ENCODE peak calls at places on chromosomes 13 and 19, in seven cellular contexts. Q, O, M, S, W, J and K are unnamed samples.

GRCh38 chr13:40408602-40409001 is 257.8 kb downstream of the FOXO1 start:
- DNase-seq in Q (no peak), O (no peak), M (no peak), S (no peak), W (peak), J (no peak), K (no peak)

GRCh38 chr13:46598140-46598819 is 45.3 kb downstream of the LRCH1 start:
- DNase-seq in Q (no peak), O (no peak), M (no peak), S (no peak), W (no peak), J (no peak), K (no peak)

GRCh38 chr19:16075430-16076153 is 703 bp upstream of the TPM4 start:
- DNase-seq in Q (no peak), O (no peak), M (no peak), S (no peak), W (no peak), J (no peak), K (no peak)

GRCh38 chr13:93386191-93386590 is 159.6 kb downstream of the GPC6 start:
- DNase-seq in Q (no peak), O (no peak), M (no peak), S (no peak), W (no peak), J (no peak), K (no peak)

GRCh38 chr19:55341191-55342043 is 1.7 kb downstream of the KMT5C start:
- DNase-seq in Q (peak), O (peak), M (peak), S (peak), W (peak), J (peak), K (peak)

GRCh38 chr19:58150328-58150921 is at the start of gene ZNF329:
- DNase-seq in Q (peak), O (peak), M (peak), S (peak), W (peak), J (peak), K (peak)

GRCh38 chr13:40552895-40553294 is 113.5 kb downstream of the FOXO1 start:
- DNase-seq in Q (no peak), O (no peak), M (no peak), S (no peak), W (no peak), J (no peak), K (no peak)

GRCh38 chr19:42169486-42169885 is 37.2 kb upstream of the POU2F2 start:
- DNase-seq in Q (no peak), O (no peak), M (no peak), S (no peak), W (no peak), J (no peak), K (no peak)

GRCh38 chr13:51912091-51912490 is 50.3 kb downstream of the CCDC70 start:
- DNase-seq in Q (no peak), O (no peak), M (no peak), S (no peak), W (peak), J (no peak), K (no peak)

GRCh38 chr19:41893899-41894298 is 10.9 kb downstream of the ARHGEF1 start:
- DNase-seq in Q (no peak), O (no peak), M (no peak), S (no peak), W (no peak), J (peak), K (no peak)

GRCh38 chr13:109465151-109465550 is 321.2 kb downstream of the IRS2 start:
- DNase-seq in Q (no peak), O (no peak), M (no peak), S (no peak), W (no peak), J (no peak), K (no peak)

GRCh38 chr13:111911754-111912452 is 155.0 kb upstream of the SOX1 start:
- DNase-seq in Q (no peak), O (no peak), M (no peak), S (no peak), W (no peak), J (no peak), K (no peak)

GRCh38 chr13:52850396-52851152 is 2.1 kb upstream of the PCDH8 start:
- DNase-seq in Q (peak), O (peak), M (peak), S (no peak), W (peak), J (peak), K (peak)

GRCh38 chr13:104460553-104460952 is 1394.3 kb upstream of the SLC10A2 start:
- DNase-seq in Q (no peak), O (no peak), M (no peak), S (no peak), W (peak), J (no peak), K (no peak)

GRCh38 chr13:22505489-22505888 is 675.3 kb upstream of the SGCG start:
- DNase-seq in Q (no peak), O (no peak), M (no peak), S (no peak), W (no peak), J (no peak), K (no peak)

GRCh38 chr19:2201473-2202148 is 34.5 kb downstream of the PLEKHJ1 start:
- DNase-seq in Q (no peak), O (no peak), M (no peak), S (no peak), W (no peak), J (no peak), K (no peak)

GRCh38 chr19:2199861-2200623 is 36.1 kb downstream of the PLEKHJ1 start:
- DNase-seq in Q (no peak), O (no peak), M (no peak), S (no peak), W (no peak), J (no peak), K (no peak)

GRCh38 chr19:2198317-2198716 is 34.6 kb downstream of the DOT1L start:
- DNase-seq in Q (no peak), O (no peak), M (no peak), S (no peak), W (no peak), J (no peak), K (no peak)

GRCh38 chr19:2197270-2197669 is 33.5 kb downstream of the DOT1L start:
- DNase-seq in Q (no peak), O (no peak), M (no peak), S (no peak), W (no peak), J (no peak), K (no peak)

GRCh38 chr19:2199215-2199614 is 35.5 kb downstream of the DOT1L start:
- DNase-seq in Q (peak), O (no peak), M (no peak), S (no peak), W (no peak), J (peak), K (no peak)
- TF ChIP-seq CTCF in Q (no peak), O (peak), M (no peak), S (no peak), W (peak), J (peak), K (no peak)

DNA sequence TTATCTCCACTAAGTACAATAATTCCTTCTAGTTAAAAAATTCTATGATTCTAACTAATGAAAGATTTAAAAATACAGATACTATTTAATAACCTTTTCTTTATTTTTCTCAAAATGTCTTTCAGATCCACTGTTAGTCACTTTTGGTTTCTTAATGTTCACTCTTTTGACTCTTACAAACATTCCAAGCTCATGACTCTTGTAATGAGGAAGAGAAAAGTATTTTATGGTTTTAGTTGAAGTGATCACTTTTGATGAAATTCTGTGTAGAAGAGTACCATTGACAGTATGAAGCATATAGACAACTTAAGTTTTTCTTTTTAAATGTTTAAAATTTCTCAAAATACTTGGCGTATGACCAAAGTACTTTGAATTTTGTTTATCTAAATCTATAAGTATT is 27.8 kb downstream of the COG3 start:
- DNase-seq in Q (no peak), O (no peak), M (no peak), S (no peak), W (no peak), J (no peak), K (no peak)
- H3K27ac ChIP-seq in Q (no peak), O (no peak), M (no peak), S (no peak), W (no peak), J (no peak), K (peak)

GRCh38 chr13:47790755-47791154 is 210.3 kb downstream of the SUCLA2 start:
- DNase-seq in Q (no peak), O (no peak), M (no peak), S (no peak), W (no peak), J (no peak), K (no peak)

GRCh38 chr13:47798906-47799305 is 202.2 kb downstream of the SUCLA2 start:
- DNase-seq in Q (no peak), O (no peak), M (no peak), S (no peak), W (peak), J (peak), K (no peak)

GRCh38 chr13:47798194-47798593 is 202.9 kb downstream of the SUCLA2 start:
- DNase-seq in Q (no peak), O (no peak), M (no peak), S (no peak), W (no peak), J (no peak), K (no peak)

GRCh38 chr13:47796816-47797215 is 204.3 kb downstream of the SUCLA2 start:
- DNase-seq in Q (no peak), O (no peak), M (no peak), S (no peak), W (no peak), J (peak), K (no peak)

DNA sequence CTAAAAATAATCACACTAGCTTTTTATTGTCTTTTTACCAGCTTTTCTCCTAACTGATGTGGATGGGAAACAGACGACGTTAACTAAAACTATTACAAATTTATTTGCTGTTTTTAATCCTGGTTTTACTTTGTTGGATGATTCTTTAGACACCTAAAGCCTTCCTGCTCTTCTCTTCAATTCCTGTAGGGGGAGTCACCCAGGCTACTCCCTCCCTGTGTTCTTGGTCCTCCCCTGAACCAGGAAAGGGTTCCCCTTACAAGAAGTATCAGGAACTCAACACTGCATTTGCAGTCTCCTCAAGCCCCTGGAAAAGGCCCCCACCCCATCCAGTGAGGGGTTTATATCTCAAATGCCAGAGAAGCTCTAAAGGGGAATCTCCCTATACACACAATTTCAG is 206.1 kb downstream of the SUCLA2 start:
- DNase-seq in Q (peak), O (no peak), M (no peak), S (no peak), W (peak), J (peak), K (no peak)
- TF ChIP-seq CTCF in Q (no peak), O (no peak), M (no peak), S (peak), W (peak), J (peak), K (peak)

GRCh38 chr13:106917673-106918652 is 350.0 kb upstream of the ARGLU1 start:
- DNase-seq in Q (peak), O (peak), M (peak), S (peak), W (peak), J (peak), K (no peak)
- H3K27ac ChIP-seq in Q (peak), O (peak), M (peak), S (no peak), W (no peak), J (peak), K (no peak)

DNA sequence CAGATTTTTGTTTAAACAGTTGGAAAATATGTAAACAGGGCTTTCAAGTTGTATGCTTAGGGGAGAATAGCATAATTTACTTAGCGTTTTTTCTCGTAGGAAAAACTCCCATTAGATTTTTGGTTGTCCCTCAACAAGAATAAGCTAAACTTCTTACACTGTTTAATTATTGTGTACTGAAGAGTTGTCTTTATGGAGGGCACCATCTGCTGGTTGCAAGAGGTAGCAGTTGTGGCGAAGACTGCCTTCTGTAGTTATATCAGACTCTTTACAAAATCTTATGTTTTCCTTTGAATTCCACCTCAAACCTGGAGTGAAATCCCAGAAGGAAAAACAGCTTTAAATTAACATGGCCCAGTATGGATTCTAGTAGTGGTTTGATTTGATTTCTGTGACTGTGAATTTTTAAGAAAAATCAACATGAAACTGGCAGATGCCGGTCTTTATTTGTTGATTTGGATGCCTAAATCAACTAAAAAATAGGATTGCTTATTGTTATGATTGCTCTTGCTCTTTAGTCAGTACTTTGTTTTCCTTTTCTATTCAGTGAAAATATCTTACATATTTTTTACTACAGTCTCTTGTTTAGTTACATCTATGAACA is 53.4 kb downstream of the PDS5B start:
- DNase-seq in Q (peak), O (peak), M (peak), S (peak), W (peak), J (peak), K (no peak)
- TF ChIP-seq CTCF in Q (peak), O (peak), M (peak), S (peak), W (peak), J (peak), K (peak)

DNA sequence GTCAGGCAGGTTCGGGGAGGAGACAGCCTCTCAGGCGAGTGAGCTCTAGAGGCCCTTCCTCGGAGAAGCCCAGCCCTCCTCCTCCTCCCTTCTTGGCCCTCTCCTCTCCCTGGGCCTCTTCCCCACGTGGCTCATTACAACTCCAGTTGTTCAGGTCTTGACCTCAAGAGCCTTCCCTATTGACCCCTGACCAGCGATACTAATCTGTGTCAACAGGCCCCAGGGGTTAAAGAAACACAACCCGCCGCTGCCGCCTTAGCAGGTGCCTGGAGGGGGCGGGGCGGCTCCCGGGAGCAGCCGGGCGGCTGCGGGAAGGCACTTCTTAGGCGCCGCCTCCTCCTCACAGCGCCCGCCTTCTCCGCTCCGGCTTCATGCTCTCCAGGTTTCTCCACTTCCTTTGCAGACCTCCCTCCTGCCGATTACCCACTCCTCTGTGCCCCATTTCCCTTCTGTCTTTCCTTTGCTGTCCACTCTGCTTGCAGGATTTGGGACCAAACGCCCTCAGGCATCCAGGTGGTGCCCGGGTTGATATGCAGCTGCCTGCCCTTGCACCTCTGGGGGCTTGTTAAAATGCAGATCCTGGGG is 51.0 kb downstream of the LYL1 start:
- DNase-seq in Q (no peak), O (no peak), M (peak), S (peak), W (peak), J (peak), K (peak)
- H3K27ac ChIP-seq in Q (no peak), O (peak), M (peak), S (no peak), W (peak), J (no peak), K (peak)

GRCh38 chr13:48251616-48252081 is 18.6 kb downstream of the ITM2B start:
- DNase-seq in Q (no peak), O (no peak), M (no peak), S (no peak), W (no peak), J (no peak), K (no peak)

GRCh38 chr13:48249018-48249417 is 16.0 kb downstream of the ITM2B start:
- DNase-seq in Q (no peak), O (no peak), M (no peak), S (no peak), W (no peak), J (no peak), K (no peak)

GRCh38 chr13:48255090-48255489 is 22.1 kb downstream of the ITM2B start:
- DNase-seq in Q (no peak), O (no peak), M (no peak), S (no peak), W (no peak), J (no peak), K (no peak)

GRCh38 chr13:48253849-48254248 is 20.8 kb downstream of the ITM2B start:
- DNase-seq in Q (no peak), O (no peak), M (no peak), S (no peak), W (no peak), J (no peak), K (no peak)

DNA sequence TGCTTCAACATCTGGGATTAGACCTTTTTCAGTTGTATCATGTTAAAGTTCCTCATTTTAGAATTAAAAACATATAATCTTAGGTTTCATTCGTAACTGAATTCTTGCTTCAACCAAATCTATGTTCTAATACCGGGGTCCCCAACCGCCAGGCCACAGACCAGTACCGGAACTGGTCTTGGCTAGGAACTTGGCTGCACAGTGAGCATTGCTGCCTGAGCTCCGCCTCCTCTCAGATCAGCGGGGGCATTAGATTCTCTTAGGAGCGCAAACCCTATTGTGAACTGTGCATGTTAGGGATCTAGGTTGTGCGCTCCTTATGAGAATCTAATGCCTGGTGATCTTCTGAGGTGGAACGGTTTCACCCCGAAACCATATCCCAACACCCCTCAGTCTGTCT is 19.2 kb downstream of the ITM2B start:
- DNase-seq in Q (no peak), O (no peak), M (no peak), S (no peak), W (no peak), J (no peak), K (no peak)
- TF ChIP-seq CTCF in Q (no peak), O (no peak), M (no peak), S (no peak), W (no peak), J (no peak), K (no peak)

GRCh38 chr13:82569581-82569980 is 1312.7 kb downstream of the SLITRK1 start:
- DNase-seq in Q (no peak), O (no peak), M (no peak), S (no peak), W (no peak), J (no peak), K (no peak)

GRCh38 chr13:82566864-82567263 is 1315.4 kb downstream of the SLITRK1 start:
- DNase-seq in Q (no peak), O (no peak), M (no peak), S (no peak), W (no peak), J (no peak), K (no peak)

GRCh38 chr13:82571653-82572052 is 1310.6 kb downstream of the SLITRK1 start:
- DNase-seq in Q (no peak), O (no peak), M (no peak), S (no peak), W (peak), J (no peak), K (no peak)
- H3K27ac ChIP-seq in Q (no peak), O (no peak), M (no peak), S (no peak), W (no peak), J (no peak), K (no peak)